ENCODE peak calls at places on chromosomes 6 and 20, in eight cellular contexts. One of them, this sample, is unnamed.

GRCh38 chr20:34628026-34628425 is 48.9 kb downstream of the PIGU start:
- DNase-seq in A673: no peak
- DNase-seq in GM13977: no peak
- DNase-seq in left lung: no peak
- DNase-seq in endothelial cell of umbilical vein: no peak
- DNase-seq in heart left ventricle: no peak
- DNase-seq in activated B cell treated with CpG ODN at 0.5 μM for 24 hours: no peak
- DNase-seq in GM12865: no peak
- DNase-seq in this sample: no peak

GRCh38 chr6:120682145-120682544 is 652.1 kb downstream of the TBC1D32 start:
- DNase-seq in A673: no peak
- DNase-seq in GM13977: no peak
- DNase-seq in GM12865: no peak
- DNase-seq in left lung: no peak
- DNase-seq in activated B cell treated with CpG ODN at 0.5 μM for 24 hours: no peak
- DNase-seq in heart left ventricle: no peak
- DNase-seq in endothelial cell of umbilical vein: no peak
- DNase-seq in this sample: no peak

GRCh38 chr20:35539756-35540212 is 2.1 kb upstream of the ERGIC3 start:
- DNase-seq in heart left ventricle: no peak
- DNase-seq in GM12865: peak
- DNase-seq in endothelial cell of umbilical vein: no peak
- DNase-seq in A673: no peak
- DNase-seq in left lung: peak
- DNase-seq in activated B cell treated with CpG ODN at 0.5 μM for 24 hours: peak
- DNase-seq in GM13977: no peak
- DNase-seq in this sample: no peak

GRCh38 chr6:43604174-43604573 is 24.9 kb downstream of the GTPBP2 start:
- DNase-seq in endothelial cell of umbilical vein: peak
- DNase-seq in GM13977: no peak
- DNase-seq in left lung: no peak
- DNase-seq in heart left ventricle: no peak
- DNase-seq in GM12865: no peak
- DNase-seq in activated B cell treated with CpG ODN at 0.5 μM for 24 hours: no peak
- DNase-seq in A673: peak
- DNase-seq in this sample: peak

GRCh38 chr20:36313476-36313875 is 7.3 kb downstream of the DLGAP4 start:
- DNase-seq in A673: no peak
- DNase-seq in heart left ventricle: no peak
- DNase-seq in GM12865: no peak
- DNase-seq in GM13977: no peak
- DNase-seq in left lung: no peak
- DNase-seq in activated B cell treated with CpG ODN at 0.5 μM for 24 hours: no peak
- DNase-seq in endothelial cell of umbilical vein: no peak
- DNase-seq in this sample: no peak

GRCh38 chr6:152338335-152339125 is 298.6 kb downstream of the SYNE1 start:
- DNase-seq in GM13977: peak
- DNase-seq in A673: peak
- DNase-seq in left lung: peak
- DNase-seq in heart left ventricle: peak
- DNase-seq in endothelial cell of umbilical vein: peak
- DNase-seq in GM12865: peak
- DNase-seq in activated B cell treated with CpG ODN at 0.5 μM for 24 hours: peak
- DNase-seq in this sample: peak

GRCh38 chr6:160667854-160668481 is 3.9 kb upstream of the LPA start:
- DNase-seq in activated B cell treated with CpG ODN at 0.5 μM for 24 hours: no peak
- DNase-seq in GM13977: peak
- DNase-seq in GM12865: peak
- DNase-seq in left lung: no peak
- DNase-seq in heart left ventricle: no peak
- DNase-seq in endothelial cell of umbilical vein: no peak
- DNase-seq in A673: peak
- DNase-seq in this sample: peak

GRCh38 chr20:9520096-9520495 is 5.7 kb downstream of the LAMP5 start:
- DNase-seq in GM13977: no peak
- DNase-seq in left lung: no peak
- DNase-seq in GM12865: no peak
- DNase-seq in heart left ventricle: no peak
- DNase-seq in endothelial cell of umbilical vein: no peak
- DNase-seq in activated B cell treated with CpG ODN at 0.5 μM for 24 hours: no peak
- DNase-seq in A673: no peak
- DNase-seq in this sample: no peak

GRCh38 chr20:50019466-50020256 is 36.9 kb downstream of the SNAI1 start:
- DNase-seq in A673: no peak
- DNase-seq in GM12865: no peak
- DNase-seq in left lung: no peak
- DNase-seq in GM13977: no peak
- DNase-seq in activated B cell treated with CpG ODN at 0.5 μM for 24 hours: no peak
- DNase-seq in heart left ventricle: peak
- DNase-seq in endothelial cell of umbilical vein: no peak
- DNase-seq in this sample: peak

GRCh38 chr20:16363832-16364687 is 209.2 kb downstream of the KIF16B start:
- DNase-seq in GM13977: no peak
- DNase-seq in heart left ventricle: no peak
- DNase-seq in A673: no peak
- DNase-seq in left lung: no peak
- DNase-seq in activated B cell treated with CpG ODN at 0.5 μM for 24 hours: no peak
- DNase-seq in GM12865: no peak
- DNase-seq in endothelial cell of umbilical vein: no peak
- DNase-seq in this sample: no peak

GRCh38 chr6:53441035-53441493 is 92.3 kb upstream of the ELOVL5 start:
- DNase-seq in heart left ventricle: no peak
- DNase-seq in left lung: no peak
- DNase-seq in A673: no peak
- DNase-seq in GM13977: no peak
- DNase-seq in activated B cell treated with CpG ODN at 0.5 μM for 24 hours: no peak
- DNase-seq in endothelial cell of umbilical vein: no peak
- DNase-seq in GM12865: peak
- DNase-seq in this sample: no peak

GRCh38 chr6:33235221-33235634 is 26.9 kb downstream of the RING1 start:
- DNase-seq in heart left ventricle: no peak
- DNase-seq in GM13977: no peak
- DNase-seq in endothelial cell of umbilical vein: no peak
- DNase-seq in activated B cell treated with CpG ODN at 0.5 μM for 24 hours: no peak
- DNase-seq in GM12865: no peak
- DNase-seq in A673: no peak
- DNase-seq in left lung: no peak
- DNase-seq in this sample: no peak

GRCh38 chr6:154457881-154458284 is 52.6 kb downstream of the CNKSR3 start:
- DNase-seq in heart left ventricle: no peak
- DNase-seq in endothelial cell of umbilical vein: no peak
- DNase-seq in GM13977: no peak
- DNase-seq in GM12865: no peak
- DNase-seq in activated B cell treated with CpG ODN at 0.5 μM for 24 hours: no peak
- DNase-seq in left lung: no peak
- DNase-seq in A673: no peak
- DNase-seq in this sample: peak

GRCh38 chr6:75287424-75287823 is 2.8 kb upstream of the TMEM30A start:
- DNase-seq in GM13977: peak
- DNase-seq in GM12865: no peak
- DNase-seq in heart left ventricle: no peak
- DNase-seq in left lung: no peak
- DNase-seq in A673: no peak
- DNase-seq in endothelial cell of umbilical vein: no peak
- DNase-seq in activated B cell treated with CpG ODN at 0.5 μM for 24 hours: no peak
- DNase-seq in this sample: no peak

GRCh38 chr20:43914697-43915208 is at the start of gene TOX2:
- DNase-seq in left lung: no peak
- DNase-seq in activated B cell treated with CpG ODN at 0.5 μM for 24 hours: peak
- DNase-seq in GM13977: peak
- DNase-seq in GM12865: peak
- DNase-seq in endothelial cell of umbilical vein: no peak
- DNase-seq in heart left ventricle: peak
- DNase-seq in A673: peak
- DNase-seq in this sample: peak

GRCh38 chr6:131015630-131016263 is 47.3 kb downstream of the EPB41L2 start:
- DNase-seq in GM13977: no peak
- DNase-seq in A673: no peak
- DNase-seq in heart left ventricle: no peak
- DNase-seq in activated B cell treated with CpG ODN at 0.5 μM for 24 hours: no peak
- DNase-seq in endothelial cell of umbilical vein: peak
- DNase-seq in GM12865: no peak
- DNase-seq in left lung: no peak
- DNase-seq in this sample: no peak

GRCh38 chr6:93721386-93722048 is 302.2 kb upstream of the EPHA7 start:
- DNase-seq in endothelial cell of umbilical vein: peak
- DNase-seq in GM12865: peak
- DNase-seq in left lung: no peak
- DNase-seq in heart left ventricle: no peak
- DNase-seq in activated B cell treated with CpG ODN at 0.5 μM for 24 hours: no peak
- DNase-seq in GM13977: no peak
- DNase-seq in A673: peak
- DNase-seq in this sample: peak

DNA sequence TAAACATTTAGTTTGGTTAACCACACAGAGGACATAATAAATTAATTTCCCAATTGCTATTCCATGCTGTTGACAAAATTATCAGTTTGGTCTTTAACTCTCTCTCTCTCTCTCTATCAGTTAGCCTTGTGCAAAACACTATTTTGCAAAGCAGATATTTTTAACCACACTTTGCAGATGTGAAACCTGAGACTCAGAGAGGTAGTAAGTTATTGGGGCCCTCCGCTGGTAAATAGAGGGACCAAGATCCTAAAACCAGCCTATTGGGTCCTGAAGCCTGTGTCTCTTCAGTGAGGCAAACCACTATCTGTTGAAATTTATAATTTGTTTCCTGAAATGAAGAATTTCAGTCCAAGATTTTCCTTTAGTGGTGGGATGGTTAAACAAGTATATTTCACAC is 231.0 kb downstream of the SOD2 start:
- DNase-seq in GM13977: peak
- DNase-seq in heart left ventricle: no peak
- DNase-seq in left lung: no peak
- DNase-seq in A673: no peak
- DNase-seq in endothelial cell of umbilical vein: no peak
- DNase-seq in GM12865: peak
- DNase-seq in activated B cell treated with CpG ODN at 0.5 μM for 24 hours: no peak
- DNase-seq in this sample: no peak
- TF ChIP-seq CTCF in GM13977: peak
- TF ChIP-seq CTCF in heart left ventricle: no peak
- TF ChIP-seq CTCF in left lung: no peak
- TF ChIP-seq CTCF in A673: no peak
- TF ChIP-seq CTCF in endothelial cell of umbilical vein: no peak
- TF ChIP-seq CTCF in GM12865: no peak
- TF ChIP-seq CTCF in activated B cell treated with CpG ODN at 0.5 μM for 24 hours: no peak
- TF ChIP-seq CTCF in this sample: no peak

GRCh38 chr6:159440907-159441703 is 251.9 kb downstream of the SOD2 start:
- DNase-seq in heart left ventricle: no peak
- DNase-seq in GM12865: no peak
- DNase-seq in GM13977: no peak
- DNase-seq in endothelial cell of umbilical vein: no peak
- DNase-seq in A673: peak
- DNase-seq in left lung: no peak
- DNase-seq in activated B cell treated with CpG ODN at 0.5 μM for 24 hours: no peak
- DNase-seq in this sample: peak

GRCh38 chr6:159441704-159441981 is 251.4 kb downstream of the SOD2 start:
- DNase-seq in heart left ventricle: no peak
- DNase-seq in endothelial cell of umbilical vein: no peak
- DNase-seq in GM13977: no peak
- DNase-seq in A673: no peak
- DNase-seq in activated B cell treated with CpG ODN at 0.5 μM for 24 hours: no peak
- DNase-seq in left lung: no peak
- DNase-seq in GM12865: no peak
- DNase-seq in this sample: no peak

GRCh38 chr6:159443521-159443920 is 249.5 kb downstream of the SOD2 start:
- DNase-seq in activated B cell treated with CpG ODN at 0.5 μM for 24 hours: no peak
- DNase-seq in heart left ventricle: no peak
- DNase-seq in A673: no peak
- DNase-seq in left lung: no peak
- DNase-seq in GM12865: no peak
- DNase-seq in endothelial cell of umbilical vein: no peak
- DNase-seq in GM13977: no peak
- DNase-seq in this sample: peak

GRCh38 chr6:159444073-159444472 is 249.0 kb downstream of the SOD2 start:
- DNase-seq in activated B cell treated with CpG ODN at 0.5 μM for 24 hours: no peak
- DNase-seq in GM12865: no peak
- DNase-seq in endothelial cell of umbilical vein: no peak
- DNase-seq in left lung: no peak
- DNase-seq in heart left ventricle: no peak
- DNase-seq in GM13977: no peak
- DNase-seq in A673: no peak
- DNase-seq in this sample: no peak

GRCh38 chr6:159445351-159445750 is 247.7 kb downstream of the SOD2 start:
- DNase-seq in activated B cell treated with CpG ODN at 0.5 μM for 24 hours: no peak
- DNase-seq in A673: no peak
- DNase-seq in heart left ventricle: no peak
- DNase-seq in left lung: no peak
- DNase-seq in endothelial cell of umbilical vein: no peak
- DNase-seq in GM12865: no peak
- DNase-seq in GM13977: no peak
- DNase-seq in this sample: no peak
- TF ChIP-seq CTCF in activated B cell treated with CpG ODN at 0.5 μM for 24 hours: no peak
- TF ChIP-seq CTCF in A673: no peak
- TF ChIP-seq CTCF in heart left ventricle: no peak
- TF ChIP-seq CTCF in left lung: no peak
- TF ChIP-seq CTCF in endothelial cell of umbilical vein: no peak
- TF ChIP-seq CTCF in GM12865: no peak
- TF ChIP-seq CTCF in GM13977: no peak
- TF ChIP-seq CTCF in this sample: no peak

GRCh38 chr6:12602951-12603710 is 113.4 kb upstream of the PHACTR1 start:
- DNase-seq in endothelial cell of umbilical vein: peak
- DNase-seq in GM12865: peak
- DNase-seq in left lung: no peak
- DNase-seq in activated B cell treated with CpG ODN at 0.5 μM for 24 hours: no peak
- DNase-seq in heart left ventricle: peak
- DNase-seq in A673: peak
- DNase-seq in GM13977: no peak
- DNase-seq in this sample: peak
- TF ChIP-seq CTCF in endothelial cell of umbilical vein: peak
- TF ChIP-seq CTCF in GM12865: peak
- TF ChIP-seq CTCF in left lung: peak
- TF ChIP-seq CTCF in activated B cell treated with CpG ODN at 0.5 μM for 24 hours: no peak
- TF ChIP-seq CTCF in heart left ventricle: peak
- TF ChIP-seq CTCF in A673: peak
- TF ChIP-seq CTCF in GM13977: peak
- TF ChIP-seq CTCF in this sample: peak

GRCh38 chr6:135382182-135382628 is 115.3 kb downstream of the AHI1 start:
- DNase-seq in GM12865: peak
- DNase-seq in endothelial cell of umbilical vein: no peak
- DNase-seq in left lung: no peak
- DNase-seq in A673: no peak
- DNase-seq in activated B cell treated with CpG ODN at 0.5 μM for 24 hours: no peak
- DNase-seq in GM13977: peak
- DNase-seq in heart left ventricle: no peak
- DNase-seq in this sample: no peak

GRCh38 chr6:135385299-135385698 is 112.2 kb downstream of the AHI1 start:
- DNase-seq in heart left ventricle: no peak
- DNase-seq in activated B cell treated with CpG ODN at 0.5 μM for 24 hours: no peak
- DNase-seq in GM13977: no peak
- DNase-seq in endothelial cell of umbilical vein: no peak
- DNase-seq in GM12865: no peak
- DNase-seq in A673: no peak
- DNase-seq in left lung: no peak
- DNase-seq in this sample: no peak

GRCh38 chr6:135383297-135383696 is 114.2 kb downstream of the AHI1 start:
- DNase-seq in left lung: no peak
- DNase-seq in endothelial cell of umbilical vein: no peak
- DNase-seq in GM13977: no peak
- DNase-seq in activated B cell treated with CpG ODN at 0.5 μM for 24 hours: no peak
- DNase-seq in GM12865: no peak
- DNase-seq in heart left ventricle: no peak
- DNase-seq in A673: no peak
- DNase-seq in this sample: no peak

GRCh38 chr6:135380793-135381192 is 116.7 kb downstream of the AHI1 start:
- DNase-seq in endothelial cell of umbilical vein: no peak
- DNase-seq in A673: no peak
- DNase-seq in activated B cell treated with CpG ODN at 0.5 μM for 24 hours: no peak
- DNase-seq in heart left ventricle: no peak
- DNase-seq in GM13977: no peak
- DNase-seq in left lung: no peak
- DNase-seq in GM12865: no peak
- DNase-seq in this sample: no peak

GRCh38 chr6:135383766-135384165 is 113.8 kb downstream of the AHI1 start:
- DNase-seq in left lung: no peak
- DNase-seq in A673: no peak
- DNase-seq in GM12865: no peak
- DNase-seq in activated B cell treated with CpG ODN at 0.5 μM for 24 hours: no peak
- DNase-seq in heart left ventricle: no peak
- DNase-seq in GM13977: no peak
- DNase-seq in endothelial cell of umbilical vein: no peak
- DNase-seq in this sample: no peak
- TF ChIP-seq CTCF in left lung: no peak
- TF ChIP-seq CTCF in A673: no peak
- TF ChIP-seq CTCF in GM12865: no peak
- TF ChIP-seq CTCF in activated B cell treated with CpG ODN at 0.5 μM for 24 hours: no peak
- TF ChIP-seq CTCF in heart left ventricle: no peak
- TF ChIP-seq CTCF in GM13977: no peak
- TF ChIP-seq CTCF in endothelial cell of umbilical vein: no peak
- TF ChIP-seq CTCF in this sample: no peak